ENCODE peak calls at places on chromosome 5, in seven cellular contexts. L is CD4-positive, alpha-beta memory T cell; V is effector memory CD4-positive, alpha-beta T cell; X is GM06990; H is PC-3; O is CD8-positive, alpha-beta T cell; G is HCT116. Q is an unnamed sample.

GRCh38 chr5:1792842-1793266 is 6.8 kb downstream of the MRPL36 start:
- DNase-seq in V (peak; percentile 68), G (no peak), H (peak; percentile 92), L (peak; percentile 90), O (peak; percentile 46), X (peak; percentile 82), Q (peak; percentile 89)

GRCh38 chr5:14444161-14444560 is 137.4 kb upstream of the OTULINL start:
- DNase-seq in V (no peak), O (no peak), G (no peak), H (no peak), X (no peak), L (no peak), Q (no peak)

GRCh38 chr5:60526336-60526875 is 173.6 kb downstream of the DEPDC1B start:
- DNase-seq in G (no peak), H (no peak), O (no peak), X (no peak), L (no peak), V (no peak), Q (no peak)

GRCh38 chr5:131355972-131356528 is 92.2 kb downstream of the CDC42SE2 start:
- DNase-seq in X (no peak), L (no peak), G (no peak), H (no peak), V (no peak), O (no peak), Q (no peak)

GRCh38 chr5:40478766-40479165 is 200.9 kb upstream of the PTGER4 start:
- DNase-seq in X (no peak), L (no peak), V (no peak), H (no peak), O (no peak), G (no peak), Q (no peak)

GRCh38 chr5:180043381-180043780 is 28.2 kb downstream of the RNF130 start:
- DNase-seq in L (no peak), V (no peak), O (no peak), H (no peak), G (no peak), X (no peak), Q (no peak)

GRCh38 chr5:26889810-26890209 is 148.6 kb downstream of the CDH9 start:
- DNase-seq in O (no peak), G (no peak), L (no peak), X (no peak), V (no peak), H (no peak), Q (no peak)

GRCh38 chr5:57887851-57888621 is 405.4 kb upstream of the ACTBL2 start:
- DNase-seq in G (peak; percentile 61), V (no peak), X (no peak), O (no peak), L (no peak), H (peak; percentile 69), Q (no peak)

GRCh38 chr5:111726986-111727385 is 30.0 kb downstream of the NREP start:
- DNase-seq in O (no peak), G (no peak), V (no peak), H (no peak), L (no peak), X (no peak), Q (no peak)

GRCh38 chr5:133050500-133050899 is 1.3 kb upstream of the HSPA4 start:
- DNase-seq in L (no peak), G (no peak), H (no peak), X (no peak), V (no peak), O (no peak), Q (no peak)

GRCh38 chr5:144203750-144204596 is 33.3 kb downstream of the KCTD16 start:
- DNase-seq in H (peak; percentile 73), V (no peak), O (no peak), X (no peak), L (no peak), G (peak; percentile 57), Q (peak; percentile 50)

GRCh38 chr5:56527174-56527573 is 288.2 kb upstream of the MAP3K1 start:
- DNase-seq in V (no peak), H (peak; percentile 79), O (no peak), L (no peak), G (no peak), X (no peak), Q (no peak)

GRCh38 chr5:142283304-142283703 is 41.5 kb downstream of the SPRY4 start:
- DNase-seq in V (no peak), H (no peak), G (no peak), X (no peak), O (no peak), L (no peak), Q (no peak)

GRCh38 chr5:53478411-53479044 is 1.9 kb upstream of the FST start:
- DNase-seq in X (no peak), G (peak; percentile 60), H (peak; percentile 74), V (no peak), O (no peak), L (no peak), Q (no peak)

GRCh38 chr5:168579206-168579986 is at the start of gene PANK3:
- DNase-seq in O (peak; percentile 95), G (peak; percentile 97), V (peak; percentile 95), H (peak; percentile 94), L (peak; percentile 98), X (peak; percentile 98), Q (peak; percentile 96)

GRCh38 chr5:73338201-73339126 is 110.1 kb downstream of the FOXD1 start:
- DNase-seq in G (no peak), H (peak; percentile 49), X (no peak), O (no peak), V (no peak), L (no peak), Q (no peak)

GRCh38 chr5:151904921-151905320 is 19.7 kb downstream of the GLRA1 start:
- DNase-seq in H (no peak), O (no peak), X (no peak), V (no peak), G (no peak), L (no peak), Q (no peak)

GRCh38 chr5:151904127-151904526 is 20.5 kb downstream of the GLRA1 start:
- DNase-seq in O (no peak), V (no peak), H (no peak), X (no peak), L (no peak), G (no peak), Q (no peak)

GRCh38 chr5:151902215-151902614 is 22.4 kb downstream of the GLRA1 start:
- DNase-seq in V (no peak), X (peak; percentile 48), G (no peak), L (no peak), O (no peak), H (no peak), Q (no peak)

GRCh38 chr5:151901611-151902010 is 23.0 kb downstream of the GLRA1 start:
- DNase-seq in H (no peak), V (no peak), X (no peak), O (no peak), G (no peak), L (no peak), Q (no peak)

DNA sequence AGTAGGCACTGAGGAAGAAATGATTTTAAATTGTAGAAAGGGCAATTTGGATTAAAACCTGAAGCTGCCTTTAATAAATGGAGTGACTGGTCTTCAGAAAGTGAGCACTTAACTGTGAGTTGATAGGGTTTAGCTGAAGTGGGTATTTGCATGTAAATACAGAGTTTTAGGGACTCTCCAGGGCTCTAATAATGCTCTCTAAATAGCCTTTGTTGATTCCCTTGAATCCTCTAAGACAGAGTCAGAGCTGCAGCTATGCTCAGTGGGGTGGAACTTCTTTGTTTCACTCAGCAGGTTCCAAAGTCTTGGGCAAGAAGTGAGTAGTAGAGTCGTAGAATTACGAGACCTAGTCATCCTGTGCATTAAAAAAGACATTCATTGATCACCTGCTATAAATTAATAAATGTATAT is 21.4 kb downstream of the GLRA1 start:
- DNase-seq in O (no peak), L (no peak), V (no peak), G (no peak), X (peak; percentile 60), H (no peak), Q (no peak)
- H3K27me3 ChIP-seq in O (no peaks in the 10 kb centered on the region), L (no peaks in the 10 kb centered on the region), V (no peaks in the 10 kb centered on the region), G (peaks cover 59% of the 10 kb centered on the region), X (no peaks in the 10 kb centered on the region), H (peaks cover 39% of the 10 kb centered on the region), Q (no peaks in the 10 kb centered on the region)

GRCh38 chr5:146513462-146513861 is 2.5 kb downstream of the GPR151 start:
- DNase-seq in H (no peak), L (no peak), V (no peak), X (no peak), G (no peak), O (no peak), Q (no peak)

GRCh38 chr5:146515473-146516150 is 378 bp downstream of the GPR151 start:
- DNase-seq in O (no peak), H (no peak), G (no peak), V (no peak), X (no peak), L (no peak), Q (no peak)

GRCh38 chr5:146507428-146507827 is 8.6 kb downstream of the GPR151 start:
- DNase-seq in O (no peak), X (no peak), G (no peak), H (no peak), L (no peak), V (no peak), Q (no peak)

GRCh38 chr5:146514575-146514974 is 1.4 kb downstream of the GPR151 start:
- DNase-seq in H (no peak), X (no peak), L (no peak), V (no peak), G (no peak), O (no peak), Q (no peak)

DNA sequence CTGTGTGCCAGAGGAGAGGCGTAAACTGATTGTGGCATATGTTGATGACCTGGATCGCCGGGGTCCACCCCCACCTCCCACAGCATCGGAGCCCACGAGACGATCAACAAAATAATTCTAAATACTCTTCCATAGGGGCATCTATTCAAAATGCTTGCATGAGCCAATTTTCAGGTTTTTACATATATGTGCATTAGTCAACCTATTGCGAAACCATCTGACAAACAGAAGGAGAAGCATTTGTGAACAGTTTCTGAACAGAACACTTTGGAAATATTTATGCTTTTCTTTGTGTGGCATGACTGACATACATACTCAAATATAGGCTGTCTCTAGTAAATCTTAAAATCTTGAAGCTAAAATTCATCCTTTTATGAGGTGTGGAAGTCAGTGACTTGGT is 5.5 kb downstream of the GPR151 start:
- DNase-seq in L (no peak), X (no peak), O (no peak), H (peak; percentile 46), V (no peak), G (no peak), Q (no peak)
- H3K36me3 ChIP-seq in L (peaks cover 48% of the 10 kb centered on the region), X (no peaks in the 10 kb centered on the region), O (peaks cover 48% of the 10 kb centered on the region), H (peaks cover 69% of the 10 kb centered on the region), V (peaks cover 49% of the 10 kb centered on the region), G (peaks cover 55% of the 10 kb centered on the region), Q (peaks cover 25% of the 10 kb centered on the region)

GRCh38 chr5:160378325-160378724 is 7.9 kb upstream of the C1QTNF2 start:
- DNase-seq in X (no peak), O (no peak), L (no peak), H (no peak), G (no peak), V (no peak), Q (no peak)
- H3K27me3 ChIP-seq in X (no peaks in the 10 kb centered on the region), O (no peaks in the 10 kb centered on the region), L (no peaks in the 10 kb centered on the region), H (peaks cover 10% of the 10 kb centered on the region), G (peaks cover 31% of the 10 kb centered on the region), V (no peaks in the 10 kb centered on the region), Q (no peaks in the 10 kb centered on the region)

DNA sequence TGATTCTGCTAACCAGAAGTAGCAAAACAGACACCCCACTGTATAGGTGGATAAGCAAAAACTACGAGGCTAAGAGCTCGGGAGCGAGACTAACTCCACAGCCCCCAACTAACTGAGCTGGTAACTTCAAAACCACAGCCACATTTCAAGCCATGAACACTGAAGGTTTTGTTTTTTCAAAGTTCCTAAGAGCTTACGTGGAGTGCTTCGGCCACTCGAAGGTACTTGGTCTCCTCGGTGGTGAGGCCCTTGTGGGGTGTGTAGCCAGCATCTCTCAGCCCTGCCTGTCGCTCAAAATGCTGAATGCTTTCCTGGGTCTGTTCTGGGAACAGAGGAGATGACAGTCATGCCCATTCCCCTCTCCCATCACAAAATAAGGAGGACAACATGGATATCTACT is 11.1 kb downstream of the KIAA1191 start:
- DNase-seq in H (no peak), X (no peak), O (no peak), V (no peak), G (no peak), L (no peak), Q (no peak)
- H3K36me3 ChIP-seq in H (peaks cover 69% of the 10 kb centered on the region), X (peaks cover 35% of the 10 kb centered on the region), O (peaks cover 59% of the 10 kb centered on the region), V (peaks cover 84% of the 10 kb centered on the region), G (peaks cover 54% of the 10 kb centered on the region), L (peaks cover 77% of the 10 kb centered on the region), Q (peaks cover 81% of the 10 kb centered on the region)